ENCODE peak calls at places on chromosomes 3 and 15, in seven cellular contexts. V, Y, S, G, W, O and J are unnamed samples.

GRCh38 chr3:141454055-141454454 is 32.8 kb upstream of the RASA2 start:
- DNase-seq in O (no peak), V (no peak), W (no peak), G (no peak), Y (no peak), S (no peak), J (no peak)

GRCh38 chr15:66883322-66883911 is 181.4 kb downstream of the SMAD6 start:
- DNase-seq in Y (peak), G (no peak), O (no peak), W (no peak), V (no peak), S (peak), J (no peak)

GRCh38 chr3:139095803-139096466 is 51.2 kb upstream of the PRR23C start:
- DNase-seq in W (no peak), G (no peak), Y (no peak), O (no peak), S (no peak), V (no peak), J (no peak)

GRCh38 chr15:96093063-96093462 is 237.4 kb upstream of the NR2F2 start:
- DNase-seq in G (no peak), W (no peak), O (no peak), V (no peak), S (no peak), Y (no peak), J (no peak)

GRCh38 chr3:43389388-43390254 is 103.3 kb downstream of the SNRK start:
- DNase-seq in G (peak), Y (peak), O (peak), V (peak), W (peak), S (peak), J (no peak)

GRCh38 chr3:175608351-175608750 is 749.2 kb downstream of the NAALADL2 start:
- DNase-seq in S (no peak), G (no peak), O (no peak), V (no peak), W (no peak), Y (no peak), J (no peak)

GRCh38 chr15:23067416-23067815 is 28.0 kb upstream of the TUBGCP5 start:
- DNase-seq in V (no peak), W (no peak), G (no peak), Y (no peak), O (no peak), S (no peak), J (no peak)

GRCh38 chr3:136989781-136990524 is 32.2 kb downstream of the IL20RB start:
- DNase-seq in S (no peak), O (no peak), Y (no peak), V (no peak), G (no peak), W (no peak), J (no peak)

GRCh38 chr3:84194032-84194431 is 764.8 kb upstream of the CADM2 start:
- DNase-seq in W (no peak), V (no peak), O (no peak), G (no peak), Y (no peak), S (no peak), J (no peak)

GRCh38 chr3:15783361-15783969 is 14.3 kb downstream of the ANKRD28 start:
- DNase-seq in V (no peak), S (no peak), W (no peak), Y (no peak), G (no peak), O (no peak), J (no peak)

GRCh38 chr3:172447611-172448579 is at the start of gene GHSR:
- DNase-seq in W (no peak), O (no peak), S (no peak), G (peak), Y (no peak), V (no peak), J (no peak)

GRCh38 chr3:29972594-29972993 is 633.8 kb upstream of the TGFBR2 start:
- DNase-seq in Y (no peak), S (no peak), O (no peak), W (no peak), V (no peak), G (no peak), J (no peak)

GRCh38 chr3:67646586-67647234 is 7.7 kb downstream of the SUCLG2 start:
- DNase-seq in W (no peak), O (no peak), Y (no peak), V (no peak), G (no peak), S (peak), J (no peak)

GRCh38 chr3:10783360-10784346 is 32.4 kb upstream of the SLC6A11 start:
- DNase-seq in Y (peak), V (peak), W (no peak), S (peak), G (peak), O (no peak), J (no peak)

GRCh38 chr15:99361541-99362185 is 110.4 kb downstream of the LRRC28 start:
- DNase-seq in S (no peak), Y (no peak), O (no peak), G (no peak), V (no peak), W (no peak), J (no peak)

GRCh38 chr3:123124936-123125335 is 58.1 kb downstream of the PDIA5 start:
- DNase-seq in Y (no peak), V (no peak), O (no peak), G (no peak), S (no peak), W (no peak), J (no peak)

GRCh38 chr3:141608438-141608837 is 121.6 kb downstream of the RASA2 start:
- DNase-seq in G (no peak), Y (peak), V (no peak), O (no peak), S (no peak), W (no peak), J (no peak)

GRCh38 chr15:91865903-91866302 is 12.4 kb downstream of the SLCO3A1 start:
- DNase-seq in W (no peak), G (no peak), Y (no peak), O (no peak), V (no peak), S (peak), J (no peak)

GRCh38 chr3:170780955-170781354 is 89.0 kb downstream of the RPL22L1 start:
- DNase-seq in Y (no peak), S (no peak), W (no peak), O (no peak), G (no peak), V (no peak), J (no peak)

GRCh38 chr3:117630469-117630868 is 920.9 kb downstream of the TUSC7 start:
- DNase-seq in W (no peak), S (no peak), O (no peak), G (no peak), V (no peak), Y (no peak), J (no peak)

GRCh38 chr15:80934761-80935221 is 54.8 kb downstream of the MESD start:
- DNase-seq in S (peak), G (no peak), O (no peak), Y (no peak), V (no peak), W (no peak), J (no peak)

GRCh38 chr15:41983621-41984571 is 11.5 kb upstream of the EHD4 start:
- DNase-seq in W (no peak), V (no peak), S (no peak), G (no peak), Y (no peak), O (no peak), J (no peak)